ENCODE peak calls at places on chromosomes 2 and 18, in nine cellular contexts. U is activated T-helper 1 cell treated with anti-CD3 and anti-CD28 coated beads, Interleukin-2, amount 50 U/mL, for 16 hours; I is cardiac fibroblast; Y is HFFc6; A is HT1080; P is IMR-90; K is GM20000; R is stimulated activated CD4-positive, alpha-beta T cell treated with anti-CD3 and anti-CD28 coated beads, TNF-alpha, amount 100 ng/mL, for 4 hours; T is adrenal gland. Q is an unnamed sample.

GRCh38 chr18:36610716-36611115 is 218.1 kb downstream of the TPGS2 start:
- DNase-seq in P (no peak), T (no peak), R (no peak), K (no peak), Y (no peak), I (no peak), A (no peak), U (no peak), Q (no peak)

GRCh38 chr2:78734221-78734620 is 291.3 kb upstream of the REG3G start:
- DNase-seq in T (no peak), R (no peak), K (no peak), A (no peak), U (no peak), P (no peak), Y (no peak), I (no peak), Q (no peak)

GRCh38 chr2:49936965-49937364 is 782.6 kb upstream of the FSHR start:
- DNase-seq in P (no peak), U (no peak), R (no peak), T (no peak), K (no peak), Y (no peak), I (no peak), A (no peak), Q (no peak)

GRCh38 chr18:45008694-45009372 is 328.1 kb downstream of the SETBP1 start:
- DNase-seq in P (no peak), T (no peak), Y (no peak), I (no peak), U (no peak), R (no peak), K (no peak), A (no peak), Q (no peak)

GRCh38 chr18:27017901-27018500 is 152.5 kb upstream of the AQP4 start:
- DNase-seq in K (peak), Y (no peak), U (no peak), I (peak), T (peak), A (no peak), P (no peak), R (no peak), Q (no peak)

GRCh38 chr2:97738236-97739019 is 25.1 kb downstream of the ZAP70 start:
- DNase-seq in A (no peak), K (no peak), I (no peak), P (no peak), U (no peak), T (no peak), Y (no peak), R (no peak), Q (no peak)

GRCh38 chr18:37553633-37554398 is 11.8 kb downstream of the CELF4 start:
- DNase-seq in R (no peak), Y (no peak), A (no peak), K (no peak), P (no peak), U (no peak), I (no peak), T (no peak), Q (no peak)

GRCh38 chr2:41896186-41896846 is 151.5 kb upstream of the PKDCC start:
- DNase-seq in A (no peak), T (no peak), R (no peak), I (peak), P (no peak), Y (no peak), U (no peak), K (peak), Q (no peak)

GRCh38 chr2:200702646-200703118 is 109.0 kb upstream of the BZW1 start:
- DNase-seq in A (no peak), P (no peak), T (no peak), K (no peak), R (peak), Y (no peak), U (no peak), I (no peak), Q (no peak)

GRCh38 chr2:143615617-143616016 is 486.4 kb downstream of the ARHGAP15 start:
- DNase-seq in K (no peak), R (no peak), A (no peak), P (peak), U (no peak), I (peak), T (no peak), Y (no peak), Q (no peak)

GRCh38 chr2:184272040-184272439 is 326.3 kb upstream of the ZNF804A start:
- DNase-seq in Y (no peak), K (no peak), P (no peak), I (no peak), R (no peak), T (no peak), U (no peak), A (no peak), Q (no peak)

GRCh38 chr2:241268716-241269445 is 46.6 kb downstream of the HDLBP start:
- DNase-seq in Y (peak), I (no peak), P (peak), K (no peak), U (no peak), A (peak), T (no peak), R (no peak), Q (peak)

GRCh38 chr18:23133860-23134779 is 1.2 kb upstream of the CABLES1 start:
- DNase-seq in I (no peak), A (no peak), T (no peak), R (peak), P (no peak), K (peak), Y (no peak), U (no peak), Q (no peak)

GRCh38 chr18:9734189-9734588 is 26.1 kb downstream of the RAB31 start:
- DNase-seq in Y (no peak), I (no peak), A (no peak), U (no peak), K (no peak), R (no peak), P (no peak), T (no peak), Q (no peak)

GRCh38 chr2:114661926-114662670 is 219.7 kb downstream of the DPP10 start:
- DNase-seq in R (no peak), Y (no peak), I (peak), K (no peak), T (peak), A (no peak), P (no peak), U (no peak), Q (no peak)

GRCh38 chr2:181123798-181124217 is 143.4 kb downstream of the UBE2E3 start:
- DNase-seq in Y (no peak), I (no peak), U (no peak), T (no peak), R (no peak), P (no peak), A (peak), K (peak), Q (peak)

GRCh38 chr2:199228887-199229819 is 228.6 kb downstream of the SATB2 start:
- DNase-seq in P (peak), I (peak), R (no peak), T (no peak), Y (peak), U (no peak), K (no peak), A (peak), Q (peak)

Q was measured in mesenchymal stem cell.